ENCODE peak calls at places on chromosomes 13 and 19, in four cellular contexts. One of them, this sample, is unnamed.

GRCh38 chr13:106449096-106449495 is 86.4 kb downstream of the EFNB2 start:
- DNase-seq in IMR-90: no peak
- DNase-seq in A549: no peak
- DNase-seq in K562: no peak
- DNase-seq in this sample: no peak

GRCh38 chr19:12884202-12884601 is 2.8 kb downstream of the KLF1 start:
- DNase-seq in IMR-90: no peak
- DNase-seq in A549: no peak
- DNase-seq in K562: no peak
- DNase-seq in this sample: no peak

GRCh38 chr13:113022391-113023216 is 53.6 kb downstream of the MCF2L start:
- DNase-seq in IMR-90: no peak
- DNase-seq in A549: no peak
- DNase-seq in K562: no peak
- DNase-seq in this sample: no peak

GRCh38 chr13:80858131-80858530 is 517.2 kb upstream of the SPRY2 start:
- DNase-seq in IMR-90: no peak
- DNase-seq in A549: no peak
- DNase-seq in K562: no peak
- DNase-seq in this sample: no peak

GRCh38 chr13:24042710-24043440 is 117.6 kb upstream of the SPATA13 start:
- DNase-seq in IMR-90: peak; percentile 63
- DNase-seq in A549: no peak
- DNase-seq in K562: no peak
- DNase-seq in this sample: no peak

GRCh38 chr13:114067886-114068722 is 64.3 kb downstream of the RASA3 start:
- DNase-seq in IMR-90: no peak
- DNase-seq in A549: no peak
- DNase-seq in K562: no peak
- DNase-seq in this sample: no peak

GRCh38 chr19:1226522-1227312 is 11.1 kb downstream of the CBARP start:
- DNase-seq in IMR-90: no peak
- DNase-seq in A549: no peak
- DNase-seq in K562: no peak
- DNase-seq in this sample: no peak

GRCh38 chr13:43787998-43788397 is 1.2 kb upstream of the ENOX1 start:
- DNase-seq in IMR-90: peak; percentile 52
- DNase-seq in A549: peak; percentile 36
- DNase-seq in K562: no peak
- DNase-seq in this sample: no peak

GRCh38 chr13:41649659-41650058 is 192.3 kb downstream of the RGCC start:
- DNase-seq in IMR-90: peak; percentile 38
- DNase-seq in A549: no peak
- DNase-seq in K562: peak; percentile 25
- DNase-seq in this sample: peak; percentile 38

GRCh38 chr13:110306960-110307696 is at the start of the genes COL4A1 and COL4A2:
- DNase-seq in IMR-90: peak; percentile 77
- DNase-seq in A549: no peak
- DNase-seq in K562: no peak
- DNase-seq in this sample: peak; percentile 20
- TF ChIP-seq BHLHE40 in IMR-90: no peak
- TF ChIP-seq BHLHE40 in A549: no peak
- TF ChIP-seq BHLHE40 in K562: no peak
- TF ChIP-seq BHLHE40 in this sample: no peak

GRCh38 chr13:91406619-91407018 is 8.2 kb downstream of the GPC5 start:
- DNase-seq in IMR-90: peak; percentile 35
- DNase-seq in A549: peak; percentile 2
- DNase-seq in K562: peak; percentile 87
- DNase-seq in this sample: peak; percentile 73
- TF ChIP-seq BHLHE40 in IMR-90: no peak
- TF ChIP-seq BHLHE40 in A549: no peak
- TF ChIP-seq BHLHE40 in K562: no peak
- TF ChIP-seq BHLHE40 in this sample: no peak

DNA sequence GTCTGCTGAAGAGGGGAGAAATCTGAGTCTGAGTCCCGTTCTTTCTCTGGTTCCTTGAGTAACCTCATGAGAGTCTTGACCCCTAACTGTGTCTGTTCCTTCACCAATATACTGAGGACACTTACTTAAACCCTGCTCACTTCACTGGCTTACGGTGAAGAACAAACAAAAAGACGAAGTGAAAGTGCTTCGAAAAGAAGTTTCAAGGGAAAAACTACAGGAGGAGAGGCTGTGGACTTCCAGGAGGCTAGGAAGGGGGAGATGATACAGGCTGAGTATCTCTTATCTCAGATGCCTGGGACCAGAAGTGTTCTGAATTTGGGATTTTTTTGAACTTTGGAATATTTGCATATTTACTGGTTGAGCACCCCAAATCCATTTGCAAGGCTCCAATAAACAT is 6.1 kb downstream of the SMG9 start:
- DNase-seq in IMR-90: no peak
- DNase-seq in A549: no peak
- DNase-seq in K562: no peak
- DNase-seq in this sample: no peak
- TF ChIP-seq BHLHE40 in IMR-90: no peak
- TF ChIP-seq BHLHE40 in A549: no peak
- TF ChIP-seq BHLHE40 in K562: no peak
- TF ChIP-seq BHLHE40 in this sample: no peak

DNA sequence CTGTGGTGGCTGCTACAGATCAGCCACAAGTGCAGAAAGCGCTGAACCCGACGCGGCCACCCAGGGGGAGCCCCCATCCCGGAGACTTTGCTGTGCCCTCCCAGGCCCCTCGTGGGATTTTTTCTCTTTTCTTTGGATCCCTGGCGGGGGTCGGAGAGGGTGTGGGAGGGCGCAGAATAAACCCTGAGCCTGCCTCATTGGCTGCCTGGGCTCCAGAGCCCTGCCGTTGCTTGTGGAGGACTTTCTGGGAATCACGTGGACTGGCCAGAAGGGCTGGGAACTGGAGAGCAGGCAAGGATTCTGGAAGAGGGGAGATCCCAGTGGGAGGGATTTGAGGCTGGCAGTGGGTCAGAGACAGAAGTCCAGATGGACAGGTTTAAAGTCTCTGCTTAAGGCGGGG is 24.9 kb downstream of the GADD45B start:
- DNase-seq in IMR-90: no peak
- DNase-seq in A549: no peak
- DNase-seq in K562: no peak
- DNase-seq in this sample: no peak
- TF ChIP-seq BHLHE40 in IMR-90: no peak
- TF ChIP-seq BHLHE40 in A549: no peak
- TF ChIP-seq BHLHE40 in K562: no peak
- TF ChIP-seq BHLHE40 in this sample: no peak

GRCh38 chr19:4573682-4574081 is 14.2 kb upstream of the SEMA6B start:
- DNase-seq in IMR-90: no peak
- DNase-seq in A549: no peak
- DNase-seq in K562: no peak
- DNase-seq in this sample: no peak

GRCh38 chr19:4568884-4569283 is 9.4 kb upstream of the SEMA6B start:
- DNase-seq in IMR-90: no peak
- DNase-seq in A549: no peak
- DNase-seq in K562: no peak
- DNase-seq in this sample: no peak

GRCh38 chr19:4570916-4571304 is 11.4 kb upstream of the SEMA6B start:
- DNase-seq in IMR-90: no peak
- DNase-seq in A549: no peak
- DNase-seq in K562: no peak
- DNase-seq in this sample: no peak

GRCh38 chr19:4570423-4570822 is 10.9 kb upstream of the SEMA6B start:
- DNase-seq in IMR-90: no peak
- DNase-seq in A549: no peak
- DNase-seq in K562: no peak
- DNase-seq in this sample: no peak

DNA sequence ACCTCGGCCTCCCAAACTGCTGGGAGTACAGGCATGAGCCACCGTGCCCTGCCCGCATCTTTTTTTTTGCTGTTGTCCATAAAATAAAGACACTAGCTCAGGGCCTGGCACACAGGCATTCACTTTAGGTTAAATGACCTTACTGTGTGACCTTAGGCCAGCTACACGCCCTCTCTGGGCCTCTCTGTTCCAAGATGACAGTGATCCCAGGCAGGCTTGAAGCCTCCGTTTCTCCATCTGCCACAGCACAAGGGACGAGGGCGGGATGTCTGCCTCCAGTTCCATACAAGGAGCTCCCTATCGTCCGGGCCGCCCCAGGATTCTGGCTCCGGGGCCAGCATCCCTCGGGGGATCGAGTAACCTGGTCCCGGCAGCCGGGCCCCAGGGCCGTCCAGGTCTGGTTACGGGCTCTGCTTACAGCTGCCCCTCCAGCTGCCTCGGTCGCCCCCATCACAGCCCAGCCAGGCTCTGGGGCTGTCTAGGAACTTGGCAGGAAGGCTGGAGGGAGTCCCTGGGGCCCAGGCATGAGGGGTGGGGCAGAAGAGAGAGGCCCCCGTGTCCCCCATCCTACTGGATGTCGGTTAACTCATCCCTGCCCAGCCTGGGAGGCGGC is 11.9 kb upstream of the SEMA6B start:
- DNase-seq in IMR-90: no peak
- DNase-seq in A549: no peak
- DNase-seq in K562: no peak
- DNase-seq in this sample: no peak
- TF ChIP-seq BHLHE40 in IMR-90: no peak
- TF ChIP-seq BHLHE40 in A549: no peak
- TF ChIP-seq BHLHE40 in K562: no peak
- TF ChIP-seq BHLHE40 in this sample: no peak

This sample was measured in HEK293T.